ENCODE peak calls at places on chromosomes 7 and 10, in seven cellular contexts. Y is sigmoid colon, Z is transverse colon, B is tibial nerve, S is HCT116, N is adrenal gland, A is heart left ventricle. D is an unnamed sample.

GRCh38 chr10:30058570-30059132 is 735 bp downstream of the JCAD start:
- DNase-seq in Y (no peak), Z (no peak), B (no peak), S (no peak), N (no peak), A (peak; percentile 73), D (no peak)

GRCh38 chr10:120607016-120607709 is 150.1 kb downstream of the PLPP4 start:
- DNase-seq in Y (no peak), Z (no peak), B (no peak), S (no peak), N (no peak), A (no peak), D (peak; percentile 64)

GRCh38 chr10:64134676-64135075 is 613.5 kb downstream of the REEP3 start:
- DNase-seq in Y (no peak), Z (no peak), B (no peak), S (no peak), N (no peak), A (no peak), D (no peak)

GRCh38 chr10:88989824-88990527 is 622 bp upstream of the FAS start:
- DNase-seq in Y (peak; percentile 77), Z (no peak), B (no peak), S (no peak), N (no peak), A (no peak), D (no peak)

GRCh38 chr10:78577673-78578072 is 491.1 kb upstream of the ZMIZ1 start:
- DNase-seq in Y (no peak), Z (peak; percentile 26), B (no peak), S (no peak), N (no peak), A (no peak), D (no peak)

GRCh38 chr7:129779602-129780256 is 168.2 kb downstream of the NRF1 start:
- DNase-seq in Y (no peak), Z (peak; percentile 49), B (no peak), S (peak; percentile 61), N (no peak), A (no peak), D (no peak)

GRCh38 chr7:117728858-117729257 is 144.4 kb downstream of the CTTNBP2 start:
- DNase-seq in Y (no peak), Z (no peak), B (no peak), S (no peak), N (no peak), A (no peak), D (no peak)

GRCh38 chr10:86164216-86164774 is 202.3 kb downstream of the GRID1 start:
- DNase-seq in Y (peak; percentile 24), Z (peak; percentile 27), B (no peak), S (no peak), N (no peak), A (no peak), D (no peak)

GRCh38 chr10:99733366-99733765 is 1.3 kb downstream of the CUTC start:
- DNase-seq in Y (no peak), Z (no peak), B (no peak), S (no peak), N (no peak), A (no peak), D (no peak)

GRCh38 chr10:99730026-99730425 is 1.9 kb downstream of the COX15 start:
- DNase-seq in Y (no peak), Z (no peak), B (no peak), S (no peak), N (no peak), A (no peak), D (no peak)

GRCh38 chr10:99731296-99732032 is 463 bp downstream of the COX15 start:
- DNase-seq in Y (no peak), Z (no peak), B (no peak), S (no peak), N (no peak), A (no peak), D (no peak)

DNA sequence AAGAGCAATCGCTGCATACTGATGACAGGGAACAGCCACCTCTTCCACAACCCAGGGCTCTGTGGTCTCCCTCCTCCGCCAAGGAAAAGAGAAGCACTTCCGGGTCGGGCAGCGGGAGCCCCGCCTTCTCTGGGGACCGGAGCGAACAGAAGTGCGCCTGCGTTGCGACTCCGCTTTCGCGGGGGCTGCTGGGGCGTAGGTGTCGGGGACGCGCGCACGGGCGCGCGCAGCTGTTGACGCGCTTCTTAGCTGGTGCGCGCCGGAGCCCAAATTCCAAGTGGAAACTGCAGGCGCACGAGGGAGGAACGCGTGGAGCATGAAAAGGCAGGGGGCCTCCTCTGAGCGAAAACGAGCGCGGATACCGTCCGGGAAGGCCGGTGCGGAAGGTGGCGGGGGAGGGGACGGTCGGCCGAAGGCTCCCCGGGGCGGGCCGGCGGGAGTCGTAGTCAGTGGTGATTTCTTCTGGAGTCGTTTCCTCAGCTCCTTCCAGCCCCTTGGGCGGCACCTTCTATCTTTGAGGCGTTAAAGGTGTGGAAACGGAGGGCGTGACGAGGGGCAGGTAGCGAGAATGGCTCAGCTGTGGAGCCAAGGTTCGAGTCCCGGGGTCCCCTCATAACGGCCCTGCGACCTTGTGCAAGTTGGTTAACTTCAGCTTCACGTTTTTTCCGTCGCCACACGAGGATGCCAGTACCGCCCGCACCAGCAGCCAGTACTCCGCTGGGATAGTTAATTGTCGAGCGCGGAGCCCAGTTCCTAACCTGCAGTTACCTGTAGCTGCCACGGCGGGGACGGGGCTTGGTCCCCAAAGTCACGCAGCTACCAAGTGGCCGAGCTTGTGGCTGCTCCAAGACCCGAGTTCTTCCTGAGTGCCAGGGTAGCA is at the start of the genes COX15 and CUTC:
- DNase-seq in Y (peak; percentile 99), Z (peak; percentile 98), B (peak; percentile 89), S (peak; percentile 97), N (peak; percentile 98), A (peak; percentile 98), D (peak; percentile 99)
- TF ChIP-seq POLR2A in Y (peak; percentile 84), Z (peak; percentile 79), B (peak; percentile 81), S (peak; percentile 95), N (peak; percentile 23), A (peak; percentile 83), D (peak; percentile 86)

GRCh38 chr7:832968-833424 is 720 bp downstream of the SUN1 start:
- DNase-seq in Y (peak; percentile 60), Z (no peak), B (no peak), S (no peak), N (no peak), A (no peak), D (no peak)

GRCh38 chr7:830069-830468 is 2.2 kb upstream of the SUN1 start:
- DNase-seq in Y (no peak), Z (no peak), B (no peak), S (no peak), N (no peak), A (no peak), D (no peak)

GRCh38 chr7:832292-832967 is at the start of gene SUN1:
- DNase-seq in Y (peak; percentile 71), Z (no peak), B (no peak), S (peak; percentile 87), N (peak; percentile 43), A (no peak), D (no peak)

GRCh38 chr7:833601-834258 is 1.5 kb downstream of the SUN1 start:
- DNase-seq in Y (peak; percentile 57), Z (no peak), B (no peak), S (no peak), N (no peak), A (no peak), D (no peak)

GRCh38 chr7:831596-832291 is 532 bp upstream of the SUN1 start:
- DNase-seq in Y (no peak), Z (no peak), B (no peak), S (peak; percentile 83), N (peak; percentile 69), A (no peak), D (no peak)
- TF ChIP-seq POLR2A in Y (no peak), Z (no peak), B (peak; percentile 29), S (no peak), N (no peak), A (no peak), D (no peak)

GRCh38 chr10:43138757-43139241 is 554 bp downstream of the CSGALNACT2 start:
- DNase-seq in Y (no peak), Z (peak; percentile 29), B (no peak), S (no peak), N (peak; percentile 38), A (no peak), D (peak; percentile 91)

GRCh38 chr10:43137701-43137970 is 609 bp upstream of the CSGALNACT2 start:
- DNase-seq in Y (no peak), Z (peak; percentile 53), B (no peak), S (no peak), N (peak; percentile 58), A (peak; percentile 83), D (peak; percentile 91)

GRCh38 chr10:43136432-43136831 is 1.8 kb upstream of the CSGALNACT2 start:
- DNase-seq in Y (no peak), Z (no peak), B (no peak), S (no peak), N (no peak), A (no peak), D (no peak)

GRCh38 chr10:43136995-43137700 is 1.1 kb upstream of the CSGALNACT2 start:
- DNase-seq in Y (no peak), Z (no peak), B (no peak), S (no peak), N (peak; percentile 77), A (no peak), D (peak; percentile 70)

GRCh38 chr10:43137971-43138756 is at the start of gene CSGALNACT2:
- DNase-seq in Y (peak; percentile 92), Z (peak; percentile 90), B (peak; percentile 79), S (peak; percentile 34), N (peak; percentile 86), A (peak; percentile 92), D (peak; percentile 95)
- TF ChIP-seq POLR2A in Y (peak; percentile 34), Z (peak; percentile 57), B (peak; percentile 96), S (no peak), N (peak; percentile 88), A (peak; percentile 68), D (peak; percentile 50)

DNA sequence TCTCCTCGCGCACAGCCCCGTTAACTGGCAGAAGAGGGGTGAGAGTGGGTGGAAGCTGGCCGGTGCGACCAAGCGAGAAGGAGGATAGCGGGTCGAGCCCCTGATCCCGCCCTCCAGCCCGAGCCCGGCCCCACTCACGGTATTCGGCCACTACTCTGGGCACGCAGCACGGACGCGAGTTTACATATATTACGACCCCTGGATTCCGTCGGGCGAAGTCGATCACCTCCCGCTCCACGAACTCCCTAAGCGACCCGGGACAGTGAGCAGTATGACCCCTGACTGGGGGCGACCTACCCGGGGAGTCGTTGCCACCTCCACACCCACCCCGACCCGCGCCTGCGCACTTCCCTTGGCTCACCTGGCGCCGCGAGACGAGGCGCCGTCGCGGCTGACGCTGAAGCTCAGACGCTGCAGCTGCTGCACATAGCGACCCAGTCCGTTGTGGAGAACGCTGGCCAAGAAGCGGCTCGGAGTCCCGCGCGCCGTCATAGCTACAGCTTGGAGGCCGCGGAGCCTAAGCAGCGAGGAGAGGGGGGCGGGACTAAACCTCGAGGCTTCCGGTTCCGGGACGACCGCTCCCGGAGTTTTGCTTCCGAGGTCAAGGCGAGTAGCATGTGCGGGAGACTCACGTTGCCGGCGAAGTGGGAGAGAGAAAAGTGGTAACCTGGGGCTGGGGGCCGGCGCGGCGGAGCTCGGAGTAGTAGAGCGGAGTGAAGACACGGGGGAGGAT is at the start of the genes MRPL43 and TWNK:
- DNase-seq in Y (peak; percentile 91), Z (peak; percentile 88), B (peak; percentile 64), S (peak; percentile 68), N (peak; percentile 87), A (peak; percentile 90), D (peak; percentile 97)
- TF ChIP-seq POLR2A in Y (no peak), Z (peak; percentile 63), B (peak; percentile 48), S (peak; percentile 85), N (peak; percentile 9), A (peak; percentile 23), D (no peak)

D was measured in esophagus muscularis mucosa.